ENCODE peak calls at places on chromosomes 4 and X, in ten cellular contexts. M, K, P, Q, E, J, V, C, T and R are unnamed samples.

GRCh38 chr4:76546282-76547166 is 111.5 kb downstream of the SHROOM3 start:
- DNase-seq in T (peak; percentile 34), E (peak; percentile 71), Q (peak; percentile 37), M (no peak), K (no peak), V (peak; percentile 80), P (no peak), C (no peak), J (peak; percentile 56), R (no peak)

GRCh38 chr4:99087887-99088484 is 602 bp downstream of the ADH5 start:
- DNase-seq in M (peak; percentile 39), P (no peak), E (peak; percentile 89), J (peak; percentile 85), K (no peak), C (peak; percentile 60), Q (peak; percentile 81), T (peak; percentile 91), V (peak; percentile 46), R (peak; percentile 88)

GRCh38 chr4:145690610-145691009 is 10.7 kb downstream of the C4orf51 start:
- DNase-seq in T (no peak), K (no peak), P (no peak), V (no peak), M (no peak), J (no peak), C (no peak), E (no peak), Q (no peak), R (no peak)

GRCh38 chrX:69152398-69152797 is 12.9 kb downstream of the PJA1 start:
- DNase-seq in K (no peak), E (peak; percentile 22), M (peak; percentile 17), Q (no peak), P (peak; percentile 4), J (peak; percentile 44), C (peak; percentile 52), T (peak; percentile 48), V (peak; percentile 25), R (no peak)

GRCh38 chrX:1932231-1932630 is 317.4 kb downstream of the ASMT start:
- DNase-seq in Q (no peak), P (no peak), J (no peak), T (no peak), E (no peak), M (no peak), V (no peak), C (no peak), K (no peak), R (no peak)

GRCh38 chr4:70688795-70689231 is 481 bp downstream of the UTP3 start:
- DNase-seq in T (no peak), P (no peak), J (no peak), E (no peak), C (no peak), Q (peak; percentile 23), K (no peak), V (no peak), M (peak; percentile 2), R (no peak)

GRCh38 chr4:29717658-29718057 is 1002.5 kb upstream of the PCDH7 start:
- DNase-seq in M (no peak), P (no peak), K (no peak), V (peak; percentile 3), E (peak; percentile 5), T (no peak), J (no peak), C (no peak), Q (peak; percentile 11), R (no peak)

GRCh38 chr4:118817178-118817930 is 18.6 kb downstream of the SEC24D start:
- DNase-seq in V (no peak), P (no peak), M (peak; percentile 43), E (no peak), T (no peak), Q (no peak), C (no peak), J (no peak), K (no peak), R (no peak)

GRCh38 chrX:100928660-100929613 is at the start of gene XKRX:
- DNase-seq in V (peak; percentile 62), P (no peak), C (no peak), K (no peak), J (peak; percentile 68), M (peak; percentile 53), T (peak; percentile 21), Q (peak; percentile 66), E (peak; percentile 47), R (no peak)

GRCh38 chr4:156419080-156419638 is 465.5 kb upstream of the CTSO start:
- DNase-seq in J (no peak), K (no peak), E (no peak), Q (peak; percentile 10), T (no peak), P (no peak), M (no peak), C (no peak), V (no peak), R (no peak)

GRCh38 chr4:35559559-35560365 is 684.6 kb downstream of the ARAP2 start:
- DNase-seq in K (no peak), V (no peak), Q (no peak), J (no peak), T (no peak), M (no peak), E (peak; percentile 11), C (no peak), P (no peak), R (no peak)